ENCODE peak calls at places on chromosomes 7 and 10, in ten cellular contexts. L, G, U, R, A, O, D, I, S and E are unnamed samples.

GRCh38 chr10:68088744-68089143 is 13.7 kb upstream of the HERC4 start:
- DNase-seq in L (no peak), G (no peak), U (peak; percentile 46), R (no peak), A (no peak), O (no peak), D (no peak), I (no peak), S (no peak), E (no peak)

GRCh38 chr7:91240546-91240945 is 23.7 kb upstream of the FZD1 start:
- DNase-seq in L (no peak), G (no peak), U (peak; percentile 85), R (no peak), A (no peak), O (no peak), D (no peak), I (peak; percentile 43), S (no peak), E (peak; percentile 75)

GRCh38 chr10:86344281-86344680 is 22.3 kb downstream of the GRID1 start:
- DNase-seq in L (no peak), G (no peak), U (no peak), R (no peak), A (no peak), O (no peak), D (no peak), I (no peak), S (no peak), E (no peak)

GRCh38 chr7:823639-824038 is 8.6 kb upstream of the SUN1 start:
- DNase-seq in L (no peak), G (no peak), U (no peak), R (no peak), A (no peak), O (no peak), D (no peak), I (peak; percentile 26), S (no peak), E (no peak)

GRCh38 chr7:158759245-158759614 is 54.6 kb upstream of the NCAPG2 start:
- DNase-seq in L (no peak), G (no peak), U (no peak), R (no peak), A (no peak), O (no peak), D (no peak), I (no peak), S (no peak), E (no peak)

GRCh38 chr7:2144926-2145325 is 87.8 kb downstream of the MAD1L1 start:
- DNase-seq in L (no peak), G (no peak), U (no peak), R (no peak), A (no peak), O (no peak), D (no peak), I (no peak), S (no peak), E (no peak)

GRCh38 chr10:20473361-20473760 is 423.8 kb downstream of the NEBL start:
- DNase-seq in L (no peak), G (no peak), U (peak; percentile 3), R (no peak), A (no peak), O (no peak), D (no peak), I (no peak), S (no peak), E (no peak)

GRCh38 chr10:61812920-61813319 is 88.6 kb upstream of the ARID5B start:
- DNase-seq in L (no peak), G (no peak), U (no peak), R (no peak), A (no peak), O (no peak), D (no peak), I (no peak), S (no peak), E (no peak)

GRCh38 chr7:114082934-114083647 is 164.3 kb upstream of the PPP1R3A start:
- DNase-seq in L (no peak), G (no peak), U (peak; percentile 24), R (peak; percentile 24), A (no peak), O (no peak), D (peak; percentile 84), I (no peak), S (no peak), E (no peak)

GRCh38 chr7:14834456-14834855 is 68.1 kb downstream of the DGKB start:
- DNase-seq in L (peak; percentile 15), G (no peak), U (peak; percentile 56), R (no peak), A (no peak), O (no peak), D (no peak), I (peak; percentile 50), S (no peak), E (peak; percentile 71)

GRCh38 chr10:34339816-34340553 is 475.1 kb downstream of the PARD3 start:
- DNase-seq in L (peak; percentile 35), G (no peak), U (no peak), R (no peak), A (no peak), O (no peak), D (no peak), I (no peak), S (no peak), E (no peak)

GRCh38 chr7:64887756-64888508 is 15.1 kb upstream of the ZNF273 start:
- DNase-seq in L (no peak), G (peak; percentile 88), U (no peak), R (no peak), A (no peak), O (peak; percentile 31), D (peak; percentile 85), I (no peak), S (peak; percentile 28), E (no peak)

GRCh38 chr10:122122493-122122892 is 133.5 kb downstream of the TACC2 start:
- DNase-seq in L (no peak), G (no peak), U (no peak), R (no peak), A (no peak), O (no peak), D (no peak), I (no peak), S (no peak), E (no peak)

DNA sequence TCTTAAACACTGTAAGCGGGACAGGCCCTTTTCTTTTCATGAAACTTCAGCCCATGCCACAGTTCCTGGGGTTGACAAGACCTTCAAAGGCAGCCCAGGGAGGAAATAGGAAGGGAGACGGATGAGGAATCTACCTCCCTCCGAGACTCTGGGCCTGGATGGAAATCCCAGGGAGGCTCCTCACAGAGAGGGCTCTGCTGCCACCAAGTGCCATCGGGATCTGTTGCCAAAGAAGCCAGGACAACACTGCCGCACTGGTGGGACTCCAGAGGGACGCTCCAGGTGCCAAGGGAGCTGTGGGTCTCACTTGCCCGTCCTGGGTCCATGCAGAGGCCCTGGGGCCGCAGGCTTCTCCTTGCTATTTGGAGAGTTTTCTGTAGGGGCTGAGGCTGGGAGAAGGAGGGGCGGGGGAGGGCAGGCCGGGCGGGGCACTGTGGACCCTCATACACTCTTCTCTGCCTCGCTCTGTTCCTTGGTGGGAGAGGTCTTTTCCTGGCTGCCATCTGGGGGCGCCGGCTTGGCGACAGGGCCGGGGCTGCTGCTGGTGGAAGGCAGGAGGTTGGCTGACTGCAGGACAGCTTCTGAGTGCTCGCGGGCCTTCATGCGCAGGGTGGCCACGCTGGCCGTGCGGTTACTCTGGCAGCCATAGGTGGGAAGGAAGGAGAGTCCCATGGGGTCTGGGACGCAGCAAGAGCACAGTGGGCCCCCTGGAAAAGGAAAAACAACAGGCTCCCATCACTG is 30.0 kb downstream of the DRGX start:
- DNase-seq in L (no peak), G (peak; percentile 81), U (no peak), R (no peak), A (no peak), O (no peak), D (no peak), I (no peak), S (no peak), E (no peak)
- TF ChIP-seq CTCF in L (no peak), G (no peak), U (no peak), R (no peak), A (no peak), O (no peak), D (peak; percentile 19), I (no peak), S (no peak), E (no peak)

DNA sequence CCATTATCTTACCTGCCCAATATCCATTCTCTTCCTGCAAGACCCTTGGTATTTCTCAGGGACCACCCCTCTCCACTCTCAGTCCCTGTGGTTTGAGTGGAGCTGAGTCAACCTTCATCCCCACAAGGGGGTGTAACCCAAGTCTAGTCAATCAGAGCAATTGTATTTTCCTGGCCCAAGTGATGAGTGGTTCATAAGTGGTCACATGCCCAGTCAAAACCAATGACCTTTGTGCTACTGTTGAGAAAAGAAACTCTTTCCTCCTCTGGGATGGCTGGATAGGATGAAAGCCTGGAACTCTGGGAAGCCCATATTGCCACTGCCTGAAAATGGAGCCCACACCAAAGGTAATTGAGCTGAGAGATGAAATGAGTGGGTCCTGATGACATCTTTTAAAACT is 93.6 kb downstream of the SNX10 start:
- DNase-seq in L (no peak), G (no peak), U (no peak), R (no peak), A (no peak), O (no peak), D (no peak), I (no peak), S (no peak), E (no peak)
- TF ChIP-seq CTCF in L (no peak), G (no peak), U (no peak), R (no peak), A (no peak), O (no peak), D (peak; percentile 5), I (no peak), S (no peak), E (no peak)

GRCh38 chr10:27413831-27414348 is 90.2 kb upstream of the RAB18 start:
- DNase-seq in L (no peak), G (no peak), U (no peak), R (no peak), A (no peak), O (no peak), D (no peak), I (no peak), S (no peak), E (no peak)
- TF ChIP-seq CTCF in L (no peak), G (no peak), U (no peak), R (no peak), A (no peak), O (no peak), D (no peak), I (no peak), S (no peak), E (no peak)

GRCh38 chr10:7872041-7872442 is 53.7 kb downstream of the TAF3 start:
- DNase-seq in L (peak; percentile 10), G (no peak), U (peak; percentile 43), R (no peak), A (no peak), O (no peak), D (no peak), I (peak; percentile 17), S (peak; percentile 11), E (no peak)

GRCh38 chr10:7874864-7875263 is 56.6 kb downstream of the TAF3 start:
- DNase-seq in L (no peak), G (no peak), U (no peak), R (no peak), A (no peak), O (no peak), D (no peak), I (no peak), S (no peak), E (no peak)

GRCh38 chr10:7881119-7881518 is 62.8 kb downstream of the TAF3 start:
- DNase-seq in L (no peak), G (no peak), U (no peak), R (no peak), A (no peak), O (no peak), D (no peak), I (no peak), S (no peak), E (no peak)

GRCh38 chr10:7876541-7877127 is 58.3 kb downstream of the TAF3 start:
- DNase-seq in L (no peak), G (no peak), U (no peak), R (no peak), A (no peak), O (no peak), D (no peak), I (no peak), S (no peak), E (no peak)
- TF ChIP-seq CTCF in L (no peak), G (no peak), U (no peak), R (no peak), A (no peak), O (no peak), D (no peak), I (no peak), S (no peak), E (no peak)